ENCODE peak calls at places on chromosomes 5 and 9, in nine cellular contexts. One of them, this sample, is unnamed.

GRCh38 chr5:125180222-125180621 is 433.8 kb upstream of the ZNF608 start:
- DNase-seq in NCI-H1092 treated with DMSO at 0.1 percent for 48 hours: no peak
- DNase-seq in activated CD4-positive, alpha-beta T cell treated with anti-CD3 and anti-CD28 coated beads, Interleukin-2, amount 50 U/mL, for 4 hours: no peak
- DNase-seq in fibroblast of the aortic adventitia: peak; percentile 42
- DNase-seq in activated CD8-positive, alpha-beta memory T cell treated with anti-CD3 and anti-CD28 coated beads for 48 hours: no peak
- DNase-seq in CD8-positive, alpha-beta memory T cell: no peak
- DNase-seq in HuH-7.5: no peak
- DNase-seq in NCI-H1105: no peak
- DNase-seq in posterior cingulate gyrus: no peak
- DNase-seq in this sample: no peak

GRCh38 chr9:85420750-85421149 is 321.0 kb downstream of the AGTPBP1 start:
- DNase-seq in NCI-H1092 treated with DMSO at 0.1 percent for 48 hours: no peak
- DNase-seq in posterior cingulate gyrus: no peak
- DNase-seq in NCI-H1105: no peak
- DNase-seq in activated CD4-positive, alpha-beta T cell treated with anti-CD3 and anti-CD28 coated beads, Interleukin-2, amount 50 U/mL, for 4 hours: no peak
- DNase-seq in activated CD8-positive, alpha-beta memory T cell treated with anti-CD3 and anti-CD28 coated beads for 48 hours: no peak
- DNase-seq in CD8-positive, alpha-beta memory T cell: no peak
- DNase-seq in fibroblast of the aortic adventitia: no peak
- DNase-seq in HuH-7.5: no peak
- DNase-seq in this sample: no peak

GRCh38 chr5:176545388-176545736 is 3.8 kb upstream of the CDHR2 start:
- DNase-seq in activated CD8-positive, alpha-beta memory T cell treated with anti-CD3 and anti-CD28 coated beads for 48 hours: no peak
- DNase-seq in posterior cingulate gyrus: no peak
- DNase-seq in CD8-positive, alpha-beta memory T cell: no peak
- DNase-seq in activated CD4-positive, alpha-beta T cell treated with anti-CD3 and anti-CD28 coated beads, Interleukin-2, amount 50 U/mL, for 4 hours: no peak
- DNase-seq in NCI-H1092 treated with DMSO at 0.1 percent for 48 hours: no peak
- DNase-seq in HuH-7.5: no peak
- DNase-seq in fibroblast of the aortic adventitia: no peak
- DNase-seq in NCI-H1105: no peak
- DNase-seq in this sample: no peak

GRCh38 chr5:142307491-142307890 is 17.3 kb downstream of the SPRY4 start:
- DNase-seq in HuH-7.5: no peak
- DNase-seq in fibroblast of the aortic adventitia: no peak
- DNase-seq in posterior cingulate gyrus: no peak
- DNase-seq in NCI-H1105: no peak
- DNase-seq in CD8-positive, alpha-beta memory T cell: no peak
- DNase-seq in activated CD4-positive, alpha-beta T cell treated with anti-CD3 and anti-CD28 coated beads, Interleukin-2, amount 50 U/mL, for 4 hours: no peak
- DNase-seq in NCI-H1092 treated with DMSO at 0.1 percent for 48 hours: no peak
- DNase-seq in activated CD8-positive, alpha-beta memory T cell treated with anti-CD3 and anti-CD28 coated beads for 48 hours: no peak
- DNase-seq in this sample: no peak

GRCh38 chr9:137467896-137468295 is 8.8 kb upstream of the NSMF start:
- DNase-seq in NCI-H1105: no peak
- DNase-seq in posterior cingulate gyrus: no peak
- DNase-seq in NCI-H1092 treated with DMSO at 0.1 percent for 48 hours: no peak
- DNase-seq in activated CD8-positive, alpha-beta memory T cell treated with anti-CD3 and anti-CD28 coated beads for 48 hours: no peak
- DNase-seq in activated CD4-positive, alpha-beta T cell treated with anti-CD3 and anti-CD28 coated beads, Interleukin-2, amount 50 U/mL, for 4 hours: no peak
- DNase-seq in HuH-7.5: no peak
- DNase-seq in CD8-positive, alpha-beta memory T cell: no peak
- DNase-seq in fibroblast of the aortic adventitia: no peak
- DNase-seq in this sample: no peak

GRCh38 chr5:103391659-103392058 is 133.1 kb downstream of the MACIR start:
- DNase-seq in HuH-7.5: no peak
- DNase-seq in activated CD8-positive, alpha-beta memory T cell treated with anti-CD3 and anti-CD28 coated beads for 48 hours: no peak
- DNase-seq in fibroblast of the aortic adventitia: no peak
- DNase-seq in activated CD4-positive, alpha-beta T cell treated with anti-CD3 and anti-CD28 coated beads, Interleukin-2, amount 50 U/mL, for 4 hours: no peak
- DNase-seq in NCI-H1105: no peak
- DNase-seq in CD8-positive, alpha-beta memory T cell: no peak
- DNase-seq in posterior cingulate gyrus: no peak
- DNase-seq in NCI-H1092 treated with DMSO at 0.1 percent for 48 hours: no peak
- DNase-seq in this sample: no peak

GRCh38 chr9:134406366-134407122 is 80.3 kb downstream of the RXRA start:
- DNase-seq in activated CD8-positive, alpha-beta memory T cell treated with anti-CD3 and anti-CD28 coated beads for 48 hours: no peak
- DNase-seq in posterior cingulate gyrus: no peak
- DNase-seq in NCI-H1092 treated with DMSO at 0.1 percent for 48 hours: no peak
- DNase-seq in fibroblast of the aortic adventitia: peak; percentile 22
- DNase-seq in activated CD4-positive, alpha-beta T cell treated with anti-CD3 and anti-CD28 coated beads, Interleukin-2, amount 50 U/mL, for 4 hours: no peak
- DNase-seq in HuH-7.5: no peak
- DNase-seq in CD8-positive, alpha-beta memory T cell: no peak
- DNase-seq in NCI-H1105: no peak
- DNase-seq in this sample: no peak

GRCh38 chr5:73443725-73444498 is 4.7 kb downstream of the FOXD1 start:
- DNase-seq in NCI-H1092 treated with DMSO at 0.1 percent for 48 hours: peak; percentile 73
- DNase-seq in HuH-7.5: no peak
- DNase-seq in NCI-H1105: no peak
- DNase-seq in activated CD8-positive, alpha-beta memory T cell treated with anti-CD3 and anti-CD28 coated beads for 48 hours: no peak
- DNase-seq in CD8-positive, alpha-beta memory T cell: no peak
- DNase-seq in fibroblast of the aortic adventitia: no peak
- DNase-seq in posterior cingulate gyrus: no peak
- DNase-seq in activated CD4-positive, alpha-beta T cell treated with anti-CD3 and anti-CD28 coated beads, Interleukin-2, amount 50 U/mL, for 4 hours: no peak
- DNase-seq in this sample: no peak

GRCh38 chr9:35658144-35658893 is at the start of gene CCDC107:
- DNase-seq in HuH-7.5: peak; percentile 83
- DNase-seq in NCI-H1092 treated with DMSO at 0.1 percent for 48 hours: peak; percentile 97
- DNase-seq in NCI-H1105: peak; percentile 76
- DNase-seq in CD8-positive, alpha-beta memory T cell: peak; percentile 87
- DNase-seq in activated CD8-positive, alpha-beta memory T cell treated with anti-CD3 and anti-CD28 coated beads for 48 hours: peak; percentile 76
- DNase-seq in fibroblast of the aortic adventitia: peak; percentile 86
- DNase-seq in activated CD4-positive, alpha-beta T cell treated with anti-CD3 and anti-CD28 coated beads, Interleukin-2, amount 50 U/mL, for 4 hours: peak; percentile 80
- DNase-seq in posterior cingulate gyrus: peak; percentile 79
- DNase-seq in this sample: peak; percentile 66

GRCh38 chr5:12316812-12317211 is 412.6 kb upstream of the CTNND2 start:
- DNase-seq in NCI-H1092 treated with DMSO at 0.1 percent for 48 hours: no peak
- DNase-seq in activated CD4-positive, alpha-beta T cell treated with anti-CD3 and anti-CD28 coated beads, Interleukin-2, amount 50 U/mL, for 4 hours: no peak
- DNase-seq in CD8-positive, alpha-beta memory T cell: no peak
- DNase-seq in HuH-7.5: no peak
- DNase-seq in NCI-H1105: no peak
- DNase-seq in posterior cingulate gyrus: no peak
- DNase-seq in activated CD8-positive, alpha-beta memory T cell treated with anti-CD3 and anti-CD28 coated beads for 48 hours: no peak
- DNase-seq in fibroblast of the aortic adventitia: no peak
- DNase-seq in this sample: no peak

GRCh38 chr5:2502970-2503594 is 248.4 kb downstream of the IRX2 start:
- DNase-seq in fibroblast of the aortic adventitia: no peak
- DNase-seq in activated CD4-positive, alpha-beta T cell treated with anti-CD3 and anti-CD28 coated beads, Interleukin-2, amount 50 U/mL, for 4 hours: no peak
- DNase-seq in NCI-H1092 treated with DMSO at 0.1 percent for 48 hours: no peak
- DNase-seq in activated CD8-positive, alpha-beta memory T cell treated with anti-CD3 and anti-CD28 coated beads for 48 hours: no peak
- DNase-seq in HuH-7.5: no peak
- DNase-seq in NCI-H1105: no peak
- DNase-seq in posterior cingulate gyrus: no peak
- DNase-seq in CD8-positive, alpha-beta memory T cell: no peak
- DNase-seq in this sample: no peak

GRCh38 chr5:139666551-139666950 is 18.4 kb downstream of the CXXC5 start:
- DNase-seq in HuH-7.5: no peak
- DNase-seq in NCI-H1105: no peak
- DNase-seq in activated CD8-positive, alpha-beta memory T cell treated with anti-CD3 and anti-CD28 coated beads for 48 hours: no peak
- DNase-seq in posterior cingulate gyrus: no peak
- DNase-seq in NCI-H1092 treated with DMSO at 0.1 percent for 48 hours: no peak
- DNase-seq in activated CD4-positive, alpha-beta T cell treated with anti-CD3 and anti-CD28 coated beads, Interleukin-2, amount 50 U/mL, for 4 hours: no peak
- DNase-seq in CD8-positive, alpha-beta memory T cell: no peak
- DNase-seq in fibroblast of the aortic adventitia: no peak
- DNase-seq in this sample: no peak

GRCh38 chr5:140246378-140247122 is 56.4 kb downstream of the PFDN1 start:
- DNase-seq in HuH-7.5: no peak
- DNase-seq in activated CD4-positive, alpha-beta T cell treated with anti-CD3 and anti-CD28 coated beads, Interleukin-2, amount 50 U/mL, for 4 hours: no peak
- DNase-seq in fibroblast of the aortic adventitia: peak; percentile 71
- DNase-seq in NCI-H1105: no peak
- DNase-seq in activated CD8-positive, alpha-beta memory T cell treated with anti-CD3 and anti-CD28 coated beads for 48 hours: no peak
- DNase-seq in posterior cingulate gyrus: peak; percentile 61
- DNase-seq in NCI-H1092 treated with DMSO at 0.1 percent for 48 hours: no peak
- DNase-seq in CD8-positive, alpha-beta memory T cell: no peak
- DNase-seq in this sample: no peak

GRCh38 chr9:124456341-124457078 is 6.3 kb downstream of the ADGRD2 start:
- DNase-seq in NCI-H1092 treated with DMSO at 0.1 percent for 48 hours: no peak
- DNase-seq in activated CD4-positive, alpha-beta T cell treated with anti-CD3 and anti-CD28 coated beads, Interleukin-2, amount 50 U/mL, for 4 hours: no peak
- DNase-seq in HuH-7.5: no peak
- DNase-seq in NCI-H1105: no peak
- DNase-seq in CD8-positive, alpha-beta memory T cell: no peak
- DNase-seq in posterior cingulate gyrus: no peak
- DNase-seq in activated CD8-positive, alpha-beta memory T cell treated with anti-CD3 and anti-CD28 coated beads for 48 hours: no peak
- DNase-seq in fibroblast of the aortic adventitia: no peak
- DNase-seq in this sample: no peak